ENCODE peak calls at places on chromosomes 6 and 20, in four cellular contexts. One of them, this sample, is unnamed.
A peak's percentile ranks its signal among the peaks of the same experiment; 100 is the strongest.

GRCh38 chr6:123402052-123402451 is 234.7 kb downstream of the TRDN start:
- DNase-seq in cardiac muscle cell: no peak
- DNase-seq in CD4-positive, CD25-positive, alpha-beta regulatory T cell: no peak
- DNase-seq in Peyer's patch: no peak
- DNase-seq in this sample: no peak

GRCh38 chr6:155418017-155418749 is 37.5 kb downstream of the NOX3 start:
- DNase-seq in cardiac muscle cell: no peak
- DNase-seq in CD4-positive, CD25-positive, alpha-beta regulatory T cell: peak; percentile 46
- DNase-seq in Peyer's patch: peak; percentile 39
- DNase-seq in this sample: peak; percentile 18

GRCh38 chr20:34190262-34190661 is 51.0 kb upstream of the ASIP start:
- DNase-seq in cardiac muscle cell: no peak
- DNase-seq in CD4-positive, CD25-positive, alpha-beta regulatory T cell: no peak
- DNase-seq in Peyer's patch: no peak
- DNase-seq in this sample: no peak

GRCh38 chr6:422423-423061 is 31.0 kb downstream of the IRF4 start:
- DNase-seq in cardiac muscle cell: no peak
- DNase-seq in CD4-positive, CD25-positive, alpha-beta regulatory T cell: no peak
- DNase-seq in Peyer's patch: no peak
- DNase-seq in this sample: no peak

GRCh38 chr20:54535045-54535444 is 59.7 kb downstream of the DOK5 start:
- DNase-seq in cardiac muscle cell: no peak
- DNase-seq in CD4-positive, CD25-positive, alpha-beta regulatory T cell: no peak
- DNase-seq in Peyer's patch: no peak
- DNase-seq in this sample: no peak

GRCh38 chr6:89268776-89269175 is 46.3 kb downstream of the GABRR2 start:
- DNase-seq in cardiac muscle cell: no peak
- DNase-seq in CD4-positive, CD25-positive, alpha-beta regulatory T cell: no peak
- DNase-seq in Peyer's patch: no peak
- DNase-seq in this sample: no peak

GRCh38 chr6:116571683-116572000 is 338 bp downstream of the RWDD1 start:
- DNase-seq in cardiac muscle cell: no peak
- DNase-seq in CD4-positive, CD25-positive, alpha-beta regulatory T cell: no peak
- DNase-seq in Peyer's patch: no peak
- DNase-seq in this sample: no peak

GRCh38 chr20:8215516-8215915 is 83.5 kb downstream of the PLCB1 start:
- DNase-seq in cardiac muscle cell: no peak
- DNase-seq in CD4-positive, CD25-positive, alpha-beta regulatory T cell: no peak
- DNase-seq in Peyer's patch: no peak
- DNase-seq in this sample: no peak

GRCh38 chr20:58389324-58389967 is 417 bp downstream of the VAPB start:
- DNase-seq in cardiac muscle cell: peak; percentile 57
- DNase-seq in CD4-positive, CD25-positive, alpha-beta regulatory T cell: no peak
- DNase-seq in Peyer's patch: no peak
- DNase-seq in this sample: no peak

GRCh38 chr6:169075211-169075621 is 178.4 kb downstream of the THBS2 start:
- DNase-seq in cardiac muscle cell: no peak
- DNase-seq in CD4-positive, CD25-positive, alpha-beta regulatory T cell: no peak
- DNase-seq in Peyer's patch: no peak
- DNase-seq in this sample: no peak

GRCh38 chr6:157561929-157562810 is 181.2 kb downstream of the ZDHHC14 start:
- DNase-seq in cardiac muscle cell: no peak
- DNase-seq in CD4-positive, CD25-positive, alpha-beta regulatory T cell: no peak
- DNase-seq in Peyer's patch: peak; percentile 76
- DNase-seq in this sample: no peak

GRCh38 chr20:4603724-4604123 is 118.0 kb upstream of the PRND start:
- DNase-seq in cardiac muscle cell: no peak
- DNase-seq in CD4-positive, CD25-positive, alpha-beta regulatory T cell: no peak
- DNase-seq in Peyer's patch: no peak
- DNase-seq in this sample: no peak

GRCh38 chr6:137740967-137741761 is 125.9 kb upstream of the TNFAIP3 start:
- DNase-seq in cardiac muscle cell: no peak
- DNase-seq in CD4-positive, CD25-positive, alpha-beta regulatory T cell: no peak
- DNase-seq in Peyer's patch: no peak
- DNase-seq in this sample: no peak

GRCh38 chr6:38725414-38726183 is 10.5 kb downstream of the DNAH8 start:
- DNase-seq in cardiac muscle cell: no peak
- DNase-seq in CD4-positive, CD25-positive, alpha-beta regulatory T cell: no peak
- DNase-seq in Peyer's patch: no peak
- DNase-seq in this sample: no peak

GRCh38 chr6:36336210-36336588 is 489 bp downstream of the BNIP5 start:
- DNase-seq in cardiac muscle cell: no peak
- DNase-seq in CD4-positive, CD25-positive, alpha-beta regulatory T cell: no peak
- DNase-seq in Peyer's patch: no peak
- DNase-seq in this sample: no peak

GRCh38 chr6:84332139-84333034 is 104.9 kb upstream of the CEP162 start:
- DNase-seq in cardiac muscle cell: no peak
- DNase-seq in CD4-positive, CD25-positive, alpha-beta regulatory T cell: no peak
- DNase-seq in Peyer's patch: no peak
- DNase-seq in this sample: no peak

GRCh38 chr6:14943116-14943515 is 302.8 kb upstream of the JARID2 start:
- DNase-seq in cardiac muscle cell: no peak
- DNase-seq in CD4-positive, CD25-positive, alpha-beta regulatory T cell: no peak
- DNase-seq in Peyer's patch: no peak
- DNase-seq in this sample: no peak

GRCh38 chr6:125751334-125751916 is 2.0 kb downstream of the HEY2 start:
- DNase-seq in cardiac muscle cell: no peak
- DNase-seq in CD4-positive, CD25-positive, alpha-beta regulatory T cell: no peak
- DNase-seq in Peyer's patch: no peak
- DNase-seq in this sample: no peak

GRCh38 chr6:125213936-125214335 is 60.4 kb downstream of the TPD52L1 start:
- DNase-seq in cardiac muscle cell: no peak
- DNase-seq in CD4-positive, CD25-positive, alpha-beta regulatory T cell: no peak
- DNase-seq in Peyer's patch: no peak
- DNase-seq in this sample: no peak

GRCh38 chr6:11288065-11288464 is 55.6 kb upstream of the NEDD9 start:
- DNase-seq in cardiac muscle cell: no peak
- DNase-seq in CD4-positive, CD25-positive, alpha-beta regulatory T cell: no peak
- DNase-seq in Peyer's patch: no peak
- DNase-seq in this sample: no peak

GRCh38 chr6:66638518-66638917 is 931.5 kb upstream of the EYS start:
- DNase-seq in cardiac muscle cell: no peak
- DNase-seq in CD4-positive, CD25-positive, alpha-beta regulatory T cell: no peak
- DNase-seq in Peyer's patch: no peak
- DNase-seq in this sample: no peak
- H3K4me3 ChIP-seq in cardiac muscle cell: no peak overlapping the region
- H3K4me3 ChIP-seq in CD4-positive, CD25-positive, alpha-beta regulatory T cell: no peak overlapping the region
- H3K4me3 ChIP-seq in Peyer's patch: no peak overlapping the region
- H3K4me3 ChIP-seq in this sample: no peak overlapping the region

GRCh38 chr6:30682181-30683117 is 4.0 kb downstream of the PPP1R18 start:
- DNase-seq in cardiac muscle cell: peak; percentile 68
- DNase-seq in CD4-positive, CD25-positive, alpha-beta regulatory T cell: peak; percentile 82
- DNase-seq in Peyer's patch: peak; percentile 97
- DNase-seq in this sample: peak; percentile 92
- H3K4me1 ChIP-seq in cardiac muscle cell: peaks cover 47% of the 10 kb centered on the region
- H3K4me1 ChIP-seq in CD4-positive, CD25-positive, alpha-beta regulatory T cell: peaks cover 58% of the 10 kb centered on the region
- H3K4me1 ChIP-seq in Peyer's patch: peaks cover 5% of the 10 kb centered on the region
- H3K4me1 ChIP-seq in this sample: peaks cover 38% of the 10 kb centered on the region

DNA sequence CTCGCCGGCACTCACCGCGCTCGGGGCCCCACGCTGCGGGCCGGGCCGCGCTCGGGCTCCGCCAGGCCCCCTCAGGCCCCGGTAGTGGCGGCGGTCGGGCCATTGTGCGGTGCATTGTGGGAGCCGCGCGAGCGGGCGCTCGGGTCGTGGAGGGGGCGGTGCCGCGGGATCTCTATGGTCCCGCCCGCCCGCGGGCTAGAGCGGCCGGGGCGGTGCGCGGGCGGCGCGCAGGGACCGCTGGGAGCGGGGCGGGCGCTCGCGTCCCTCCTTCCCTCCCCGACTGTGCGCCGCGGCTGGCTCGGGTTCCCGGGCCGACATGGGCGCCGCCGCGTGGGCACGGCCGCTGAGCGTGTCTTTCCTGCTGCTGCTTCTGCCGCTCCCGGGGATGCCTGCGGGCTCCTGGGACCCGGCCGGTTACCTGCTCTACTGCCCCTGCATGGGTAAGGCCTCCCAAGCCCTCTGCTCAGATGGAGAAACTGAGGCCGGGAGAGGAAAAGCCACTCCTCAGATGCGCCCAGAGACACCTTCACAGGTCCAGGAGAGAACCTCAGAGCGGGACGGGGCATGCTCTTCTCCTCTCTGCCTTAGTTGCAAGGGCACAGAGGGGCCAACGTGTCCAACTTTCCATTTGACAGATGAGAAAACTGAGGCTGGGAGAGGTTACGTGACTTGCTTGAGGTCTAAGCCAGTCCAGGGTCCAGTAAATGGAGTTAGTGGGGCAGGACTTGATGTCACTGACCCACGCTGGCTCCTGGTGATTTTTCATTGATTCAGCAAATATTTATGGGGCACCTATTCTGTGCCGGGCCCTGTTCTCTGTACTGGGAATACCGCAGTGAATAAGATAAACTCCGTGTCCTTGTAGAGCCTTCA is at the start of the genes PLAGL2 and POFUT1:
- DNase-seq in cardiac muscle cell: peak; percentile 95
- DNase-seq in CD4-positive, CD25-positive, alpha-beta regulatory T cell: peak; percentile 81
- DNase-seq in Peyer's patch: peak; percentile 87
- DNase-seq in this sample: peak; percentile 86
- H3K36me3 ChIP-seq in cardiac muscle cell: no peaks in the 10 kb centered on the region
- H3K36me3 ChIP-seq in CD4-positive, CD25-positive, alpha-beta regulatory T cell: peaks cover 13% of the 10 kb centered on the region
- H3K36me3 ChIP-seq in Peyer's patch: no peaks in the 10 kb centered on the region
- H3K36me3 ChIP-seq in this sample: peaks cover 4% of the 10 kb centered on the region

GRCh38 chr6:106972500-106972899 is 2.0 kb downstream of the CD24 start:
- DNase-seq in cardiac muscle cell: peak; percentile 62
- DNase-seq in CD4-positive, CD25-positive, alpha-beta regulatory T cell: no peak
- DNase-seq in Peyer's patch: no peak
- DNase-seq in this sample: no peak

GRCh38 chr6:106974999-106975698 is 620 bp upstream of the CD24 start:
- DNase-seq in cardiac muscle cell: peak; percentile 78
- DNase-seq in CD4-positive, CD25-positive, alpha-beta regulatory T cell: no peak
- DNase-seq in Peyer's patch: peak; percentile 47
- DNase-seq in this sample: no peak

GRCh38 chr6:106974337-106974998 is at the start of gene CD24:
- DNase-seq in cardiac muscle cell: peak; percentile 82
- DNase-seq in CD4-positive, CD25-positive, alpha-beta regulatory T cell: no peak
- DNase-seq in Peyer's patch: peak; percentile 83
- DNase-seq in this sample: no peak

GRCh38 chr6:106973841-106974336 is 640 bp downstream of the CD24 start:
- DNase-seq in cardiac muscle cell: peak; percentile 52
- DNase-seq in CD4-positive, CD25-positive, alpha-beta regulatory T cell: no peak
- DNase-seq in Peyer's patch: peak; percentile 22
- DNase-seq in this sample: no peak

GRCh38 chr6:106973018-106973840 is 1.3 kb downstream of the CD24 start:
- DNase-seq in cardiac muscle cell: peak; percentile 51
- DNase-seq in CD4-positive, CD25-positive, alpha-beta regulatory T cell: no peak
- DNase-seq in Peyer's patch: peak; percentile 60
- DNase-seq in this sample: no peak
- H3K4me3 ChIP-seq in cardiac muscle cell: peak overlapping the region; percentile 75
- H3K4me3 ChIP-seq in CD4-positive, CD25-positive, alpha-beta regulatory T cell: no peak overlapping the region
- H3K4me3 ChIP-seq in Peyer's patch: peak overlapping the region; percentile 72
- H3K4me3 ChIP-seq in this sample: no peak overlapping the region

DNA sequence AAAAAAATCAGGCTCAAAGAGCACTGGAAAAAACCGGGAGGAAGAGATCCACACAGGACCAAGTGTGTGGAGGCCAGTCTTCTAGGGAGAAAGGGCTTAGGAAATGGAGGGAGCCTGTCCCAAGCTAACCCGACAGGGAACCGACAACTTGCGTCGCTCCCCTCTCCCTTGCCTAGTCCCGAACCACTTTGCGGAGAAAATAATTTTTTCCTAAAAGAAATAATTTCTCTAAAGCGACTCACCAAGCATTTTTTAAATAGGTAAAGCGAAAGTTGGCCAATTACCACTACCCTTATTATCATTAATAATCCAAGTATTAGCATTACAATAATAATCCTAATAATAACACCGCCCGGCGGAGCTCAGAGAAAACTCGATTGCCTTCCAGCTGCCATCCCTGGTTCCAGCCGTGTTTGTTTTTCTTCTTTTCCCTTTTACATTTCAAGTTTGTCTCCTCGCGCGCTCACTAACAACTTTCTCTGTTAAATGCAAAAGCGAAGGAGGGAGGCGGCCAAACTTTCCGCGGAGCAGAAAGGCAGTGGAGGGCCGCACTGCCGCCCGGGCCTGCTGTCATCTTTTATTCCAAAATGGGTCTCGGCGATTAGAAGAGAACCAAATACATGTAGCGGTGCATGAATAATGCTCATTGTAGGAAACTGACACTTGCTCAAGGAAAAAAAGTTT is 4.9 kb downstream of the NR2E1 start:
- DNase-seq in cardiac muscle cell: no peak
- DNase-seq in CD4-positive, CD25-positive, alpha-beta regulatory T cell: no peak
- DNase-seq in Peyer's patch: no peak
- DNase-seq in this sample: no peak
- H3K4me1 ChIP-seq in cardiac muscle cell: peaks cover 13% of the 10 kb centered on the region
- H3K4me1 ChIP-seq in CD4-positive, CD25-positive, alpha-beta regulatory T cell: peaks cover 61% of the 10 kb centered on the region
- H3K4me1 ChIP-seq in Peyer's patch: peaks cover 28% of the 10 kb centered on the region
- H3K4me1 ChIP-seq in this sample: peaks cover 32% of the 10 kb centered on the region

GRCh38 chr20:63106765-63107448 is 100.1 kb upstream of the BHLHE23 start:
- DNase-seq in cardiac muscle cell: no peak
- DNase-seq in CD4-positive, CD25-positive, alpha-beta regulatory T cell: no peak
- DNase-seq in Peyer's patch: no peak
- DNase-seq in this sample: no peak
- H3K36me3 ChIP-seq in cardiac muscle cell: no peaks in the 10 kb centered on the region
- H3K36me3 ChIP-seq in CD4-positive, CD25-positive, alpha-beta regulatory T cell: no peaks in the 10 kb centered on the region
- H3K36me3 ChIP-seq in Peyer's patch: no peaks in the 10 kb centered on the region
- H3K36me3 ChIP-seq in this sample: no peaks in the 10 kb centered on the region